ENCODE peak calls at places on chromosome 1, in seven cellular contexts. Z is NCI-H2171; L is amniotic stem cell; I is ovary; Y is epithelial cell of esophagus; N is A172; B is activated naive CD4-positive, alpha-beta T cell treated with anti-CD3 and anti-CD28 coated beads for 36 hours. E is an unnamed sample.

GRCh38 chr1:115665319-115665718 is 23.5 kb downstream of the VANGL1 start:
- DNase-seq in Z (no peak), L (no peak), I (no peak), Y (peak), N (no peak), B (no peak), E (no peak)

GRCh38 chr1:173852105-173852504 is 15.7 kb downstream of the GAS5 start:
- DNase-seq in Z (no peak), L (no peak), I (no peak), Y (no peak), N (no peak), B (no peak), E (no peak)

GRCh38 chr1:115189814-115190541 is 100.7 kb upstream of the TSPAN2 start:
- DNase-seq in Z (no peak), L (peak), I (no peak), Y (peak), N (peak), B (no peak), E (no peak)

GRCh38 chr1:157878059-157878458 is 36.5 kb upstream of the CD5L start:
- DNase-seq in Z (no peak), L (no peak), I (no peak), Y (peak), N (peak), B (no peak), E (peak)

GRCh38 chr1:82367456-82367855 is 566.7 kb downstream of the ADGRL2 start:
- DNase-seq in Z (no peak), L (no peak), I (no peak), Y (no peak), N (no peak), B (no peak), E (no peak)

GRCh38 chr1:168786476-168787330 is 57.7 kb upstream of the DPT start:
- DNase-seq in Z (no peak), L (no peak), I (no peak), Y (no peak), N (peak), B (no peak), E (no peak)

GRCh38 chr1:75567212-75567611 is 43.7 kb downstream of the SLC44A5 start:
- DNase-seq in Z (no peak), L (no peak), I (no peak), Y (no peak), N (no peak), B (no peak), E (no peak)

GRCh38 chr1:25694167-25694566 is 77.6 kb downstream of the MAN1C1 start:
- DNase-seq in Z (no peak), L (no peak), I (peak), Y (no peak), N (no peak), B (no peak), E (no peak)

GRCh38 chr1:39168301-39169080 is 36.0 kb upstream of the MACF1 start:
- DNase-seq in Z (no peak), L (no peak), I (no peak), Y (no peak), N (no peak), B (no peak), E (no peak)

GRCh38 chr1:6200188-6200809 is 904 bp upstream of the RPL22 start:
- DNase-seq in Z (no peak), L (no peak), I (no peak), Y (no peak), N (no peak), B (no peak), E (no peak)

GRCh38 chr1:183734600-183735036 is 70.3 kb upstream of the RGL1 start:
- DNase-seq in Z (no peak), L (no peak), I (peak), Y (no peak), N (no peak), B (no peak), E (peak)

GRCh38 chr1:3373700-3374405 is 80.6 kb upstream of the ARHGEF16 start:
- DNase-seq in Z (no peak), L (no peak), I (no peak), Y (no peak), N (no peak), B (no peak), E (no peak)

GRCh38 chr1:1336931-1337792 is 6.1 kb downstream of the TAS1R3 start:
- DNase-seq in Z (no peak), L (no peak), I (no peak), Y (no peak), N (no peak), B (no peak), E (no peak)

GRCh38 chr1:12658531-12659453 is 14.9 kb downstream of the AADACL4 start:
- DNase-seq in Z (peak), L (peak), I (peak), Y (peak), N (peak), B (peak), E (peak)

GRCh38 chr1:212791261-212791675 is 309 bp downstream of the NSL1 start:
- DNase-seq in Z (peak), L (peak), I (no peak), Y (peak), N (peak), B (no peak), E (peak)

GRCh38 chr1:156766288-156767100 is 841 bp upstream of the PRCC start:
- DNase-seq in Z (no peak), L (no peak), I (no peak), Y (peak), N (no peak), B (peak), E (no peak)

GRCh38 chr1:184260382-184260781 is 126.4 kb upstream of the C1orf21 start:
- DNase-seq in Z (no peak), L (no peak), I (no peak), Y (peak), N (peak), B (no peak), E (no peak)